ENCODE peak calls at places on chromosome 2, in five cellular contexts. Z is uterus, K is suprapubic skin, R is heart left ventricle, Q is NB4. A is an unnamed sample.

GRCh38 chr2:26299488-26300092 is 46.4 kb upstream of the SELENOI start:
- DNase-seq in Z (peak; percentile 37), K (no peak), R (no peak), Q (peak; percentile 53), A (no peak)

GRCh38 chr2:190986221-190986953 is 27.6 kb downstream of the STAT1 start:
- DNase-seq in Z (no peak), K (no peak), R (no peak), Q (peak; percentile 78), A (no peak)

GRCh38 chr2:25274868-25275574 is 66.7 kb downstream of the DNMT3A start:
- DNase-seq in Z (peak; percentile 60), K (no peak), R (peak; percentile 70), Q (peak; percentile 74), A (peak; percentile 62)

GRCh38 chr2:79827881-79828280 is 315.0 kb downstream of the CTNNA2 start:
- DNase-seq in Z (no peak), K (no peak), R (no peak), Q (no peak), A (no peak)

GRCh38 chr2:4020153-4020552 is 316.8 kb downstream of the DCDC2C start:
- DNase-seq in Z (no peak), K (no peak), R (no peak), Q (no peak), A (no peak)

GRCh38 chr2:204503869-204504268 is 41.4 kb upstream of the PARD3B start:
- DNase-seq in Z (no peak), K (no peak), R (no peak), Q (no peak), A (no peak)

GRCh38 chr2:60414731-60415130 is 138.7 kb downstream of the BCL11A start:
- DNase-seq in Z (no peak), K (no peak), R (no peak), Q (peak; percentile 74), A (no peak)

GRCh38 chr2:208245746-208246145 is 9.1 kb downstream of the IDH1 start:
- DNase-seq in Z (no peak), K (no peak), R (no peak), Q (peak; percentile 6), A (no peak)

GRCh38 chr2:37869756-37870155 is 55.3 kb upstream of the RMDN2 start:
- DNase-seq in Z (no peak), K (no peak), R (no peak), Q (no peak), A (no peak)

GRCh38 chr2:240793313-240794177 is 26.5 kb downstream of the KIF1A start:
- DNase-seq in Z (no peak), K (no peak), R (no peak), Q (no peak), A (peak; percentile 64)

GRCh38 chr2:21263622-21264021 is 139.9 kb downstream of the TDRD15 start:
- DNase-seq in Z (no peak), K (no peak), R (no peak), Q (no peak), A (no peak)

GRCh38 chr2:129754431-129754830 is 225.0 kb upstream of the RAB6C start:
- DNase-seq in Z (no peak), K (no peak), R (no peak), Q (no peak), A (no peak)

GRCh38 chr2:109694190-109694589 is 80.0 kb downstream of the SOWAHC start:
- DNase-seq in Z (no peak), K (peak; percentile 16), R (no peak), Q (no peak), A (no peak)

GRCh38 chr2:8761529-8762164 is 75.8 kb downstream of the KIDINS220 start:
- DNase-seq in Z (no peak), K (no peak), R (no peak), Q (peak; percentile 55), A (no peak)

GRCh38 chr2:178914259-178914849 is 107.1 kb upstream of the TTN start:
- DNase-seq in Z (peak; percentile 71), K (peak; percentile 79), R (peak; percentile 77), Q (peak; percentile 83), A (peak; percentile 78)

GRCh38 chr2:232781765-232782164 is 5.4 kb upstream of the KCNJ13 start:
- DNase-seq in Z (no peak), K (no peak), R (no peak), Q (peak; percentile 45), A (no peak)

GRCh38 chr2:36800381-36800780 is 103.9 kb downstream of the VIT start:
- DNase-seq in Z (no peak), K (no peak), R (no peak), Q (no peak), A (no peak)

GRCh38 chr2:157825885-157826284 is 50.2 kb downstream of the ACVR1 start:
- DNase-seq in Z (no peak), K (peak; percentile 73), R (no peak), Q (no peak), A (no peak)

GRCh38 chr2:233976087-233976486 is 58.9 kb downstream of the TRPM8 start:
- DNase-seq in Z (no peak), K (no peak), R (no peak), Q (no peak), A (no peak)

GRCh38 chr2:233976690-233977294 is 59.6 kb downstream of the TRPM8 start:
- DNase-seq in Z (no peak), K (no peak), R (no peak), Q (peak; percentile 63), A (no peak)

GRCh38 chr2:233974530-233975071 is 57.4 kb downstream of the TRPM8 start:
- DNase-seq in Z (no peak), K (no peak), R (peak; percentile 50), Q (peak; percentile 72), A (peak; percentile 88)

GRCh38 chr2:233972941-233973575 is 55.9 kb downstream of the TRPM8 start:
- DNase-seq in Z (no peak), K (no peak), R (no peak), Q (peak; percentile 9), A (peak; percentile 48)

DNA sequence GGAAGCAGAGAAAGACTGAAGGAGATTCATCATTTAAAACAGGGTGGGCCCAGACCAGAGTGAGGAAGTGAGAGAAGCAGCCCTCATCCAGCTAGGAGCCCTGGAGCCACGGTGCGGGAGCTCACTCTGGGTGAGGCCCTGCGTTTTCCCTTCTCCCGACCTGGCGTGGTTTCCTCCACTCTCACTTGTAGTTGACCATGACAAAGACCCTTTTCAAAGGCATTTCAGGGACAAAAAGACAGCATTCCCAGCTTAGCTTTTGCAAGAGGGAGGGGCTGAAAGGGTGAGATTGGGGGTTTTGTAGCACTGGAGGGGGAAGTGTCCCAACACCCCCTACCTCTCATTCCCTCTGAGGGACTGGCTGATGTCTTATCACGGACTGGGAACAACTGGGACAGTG is 56.6 kb downstream of the TRPM8 start:
- DNase-seq in Z (no peak), K (no peak), R (no peak), Q (no peak), A (no peak)
- TF ChIP-seq POLR2A in Z (no peak), K (no peak), R (no peak), Q (no peak), A (no peak)

DNA sequence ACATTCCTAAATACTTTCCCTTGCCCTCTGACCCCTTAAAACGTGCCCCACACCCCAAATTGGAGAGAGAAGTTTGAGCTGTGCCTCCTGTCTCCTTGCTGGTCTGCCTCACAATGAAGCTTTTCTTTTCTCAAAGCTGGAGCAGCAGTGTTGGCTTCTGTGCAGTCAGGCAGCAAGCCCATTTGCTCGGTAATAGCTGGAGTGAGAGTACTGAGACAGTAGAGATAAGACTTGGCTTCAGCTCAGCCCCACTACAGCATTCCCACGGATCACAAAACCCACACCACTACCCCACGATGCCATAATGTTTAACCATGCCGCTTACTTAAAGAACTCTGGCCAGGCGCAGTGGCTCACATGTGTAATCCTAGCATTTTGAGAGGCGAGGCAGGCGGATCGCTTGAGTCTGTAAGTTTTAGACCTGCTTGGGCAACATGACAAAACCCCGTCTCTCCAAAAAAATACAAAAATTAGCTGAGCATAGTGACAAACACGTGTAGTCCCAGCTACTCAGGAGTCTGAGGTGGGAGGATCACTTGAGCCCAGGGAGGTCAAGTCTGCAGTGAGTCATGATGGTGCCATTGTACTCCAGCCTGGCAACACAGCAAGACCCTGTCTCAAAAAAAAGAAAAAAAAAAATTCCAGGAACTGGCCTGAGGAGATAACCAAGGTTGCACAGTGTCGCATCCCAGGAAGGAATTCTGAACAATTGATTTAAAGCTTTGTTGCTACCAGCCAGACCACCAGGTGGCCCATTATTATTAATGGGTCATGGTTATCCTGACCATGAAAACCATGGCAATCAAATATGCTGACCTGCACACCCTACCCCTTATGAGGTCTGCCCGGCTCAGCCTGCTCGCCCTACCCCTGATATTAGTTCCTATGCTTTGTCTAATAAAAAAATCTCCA is 73.3 kb downstream of the NCAPH start:
- DNase-seq in Z (peak; percentile 61), K (no peak), R (peak; percentile 65), Q (no peak), A (no peak)
- TF ChIP-seq POLR2A in Z (no peak), K (no peak), R (no peak), Q (no peak), A (no peak)

GRCh38 chr2:197209742-197210408 is 100.7 kb downstream of the ANKRD44 start:
- DNase-seq in Z (no peak), K (no peak), R (no peak), Q (peak; percentile 30), A (no peak)
- TF ChIP-seq POLR2A in Z (no peak), K (no peak), R (no peak), Q (no peak), A (no peak)

GRCh38 chr2:65512783-65513182 is 80.4 kb upstream of the SPRED2 start:
- DNase-seq in Z (no peak), K (no peak), R (no peak), Q (no peak), A (no peak)
- TF ChIP-seq POLR2A in Z (no peak), K (no peak), R (no peak), Q (no peak), A (no peak)

GRCh38 chr2:10300997-10301945 is 1.4 kb upstream of the HPCAL1 start:
- DNase-seq in Z (no peak), K (no peak), R (no peak), Q (no peak), A (peak; percentile 89)
- TF ChIP-seq POLR2A in Z (no peak), K (no peak), R (no peak), Q (no peak), A (peak; percentile 75)

GRCh38 chr2:216392018-216392562 is 19.8 kb upstream of the MARCHF4 start:
- DNase-seq in Z (no peak), K (no peak), R (no peak), Q (no peak), A (no peak)

GRCh38 chr2:216392945-216393840 is 19.1 kb upstream of the SMARCAL1 start:
- DNase-seq in Z (no peak), K (no peak), R (no peak), Q (no peak), A (no peak)

GRCh38 chr2:216389565-216389964 is 17.3 kb upstream of the MARCHF4 start:
- DNase-seq in Z (no peak), K (no peak), R (no peak), Q (peak; percentile 33), A (no peak)

GRCh38 chr2:216388046-216388884 is 16.0 kb upstream of the MARCHF4 start:
- DNase-seq in Z (no peak), K (no peak), R (no peak), Q (no peak), A (no peak)

DNA sequence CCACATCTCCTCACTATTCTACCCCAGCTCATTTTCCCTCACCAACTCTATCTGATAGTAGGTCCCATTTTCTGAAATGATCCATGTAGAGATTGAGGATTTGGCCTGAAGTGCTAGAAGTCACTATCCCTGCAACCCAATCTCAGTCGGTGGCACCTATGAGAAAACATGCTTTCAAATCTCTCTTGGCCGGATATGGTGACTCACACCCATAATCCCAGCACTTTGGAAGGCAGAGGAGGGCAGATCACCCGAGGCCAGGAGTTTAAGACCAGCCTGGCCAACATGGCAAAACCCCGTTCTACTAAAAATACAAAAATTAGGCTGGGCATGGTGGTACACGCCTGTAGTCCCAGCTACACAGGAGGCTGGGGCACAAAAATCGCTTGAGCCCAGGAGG is 19.1 kb upstream of the MARCHF4 start:
- DNase-seq in Z (no peak), K (no peak), R (no peak), Q (no peak), A (no peak)
- TF ChIP-seq POLR2A in Z (no peak), K (no peak), R (no peak), Q (no peak), A (no peak)

GRCh38 chr2:96264656-96265348 is 995 bp downstream of the TMEM127 start:
- DNase-seq in Z (no peak), K (peak; percentile 76), R (peak; percentile 41), Q (peak; percentile 73), A (no peak)
- TF ChIP-seq POLR2A in Z (no peak), K (no peak), R (no peak), Q (no peak), A (no peak)